ENCODE peak calls at places on chromosomes 11 and 22, in seven cellular contexts. G is transverse colon, F is NB4, Z is heart left ventricle, B is sigmoid colon, W is spleen, E is tibial nerve. L is an unnamed sample.
A peak's percentile ranks its signal among the peaks of the same experiment; 100 is the strongest.

GRCh38 chr11:8033312-8033715 is 46.2 kb downstream of the EIF3F start:
- DNase-seq in G (peak; percentile 72), E (peak; percentile 85), F (peak; percentile 58), B (peak; percentile 92), Z (peak; percentile 89), W (peak; percentile 85), L (peak; percentile 73)

GRCh38 chr11:70353900-70354568 is 44.3 kb upstream of the CTTN start:
- DNase-seq in Z (no peak), B (no peak), G (no peak), E (no peak), W (no peak), F (no peak), L (no peak)

GRCh38 chr11:57378166-57378565 is 2.8 kb downstream of the PRG3 start:
- DNase-seq in B (no peak), F (peak; percentile 82), E (no peak), W (no peak), Z (no peak), G (no peak), L (no peak)

GRCh38 chr11:32874144-32874543 is 18.5 kb upstream of the QSER1 start:
- DNase-seq in B (no peak), Z (no peak), F (no peak), G (no peak), E (no peak), W (no peak), L (no peak)

GRCh38 chr11:35272391-35272821 is 133.4 kb downstream of the CD44 start:
- DNase-seq in W (no peak), E (no peak), G (peak; percentile 12), Z (no peak), B (no peak), F (no peak), L (no peak)

GRCh38 chr22:31650391-31650790 is 11.6 kb downstream of the PISD start:
- DNase-seq in G (no peak), F (no peak), Z (no peak), B (no peak), W (no peak), E (no peak), L (no peak)

GRCh38 chr11:111631034-111631665 is 28.9 kb downstream of the SIK2 start:
- DNase-seq in B (no peak), W (no peak), F (no peak), Z (no peak), E (no peak), G (no peak), L (no peak)

GRCh38 chr11:75582935-75583709 is 21.1 kb downstream of the SERPINH1 start:
- DNase-seq in B (peak; percentile 87), G (peak; percentile 57), Z (peak; percentile 84), F (peak; percentile 81), W (peak; percentile 91), E (peak; percentile 42), L (peak; percentile 86)

GRCh38 chr22:49046546-49047305 is 780.9 kb downstream of the BRD1 start:
- DNase-seq in W (no peak), E (no peak), B (no peak), F (peak; percentile 67), Z (peak; percentile 51), G (no peak), L (peak; percentile 47)

GRCh38 chr22:43789452-43789851 is 22.7 kb downstream of the EFCAB6 start:
- DNase-seq in F (no peak), B (peak; percentile 89), Z (peak; percentile 67), E (no peak), W (no peak), G (peak; percentile 29), L (no peak)

GRCh38 chr11:134362192-134362901 is 30.6 kb downstream of the GLB1L2 start:
- DNase-seq in E (no peak), F (no peak), W (peak; percentile 73), G (no peak), Z (peak; percentile 10), B (peak; percentile 60), L (no peak)

GRCh38 chr11:59174664-59175033 is 2.7 kb downstream of the DTX4 start:
- DNase-seq in W (no peak), F (no peak), Z (no peak), G (peak; percentile 70), B (no peak), E (no peak), L (no peak)

GRCh38 chr22:46055176-46055850 is 78.4 kb upstream of the WNT7B start:
- DNase-seq in Z (peak; percentile 75), G (peak; percentile 79), E (no peak), B (peak; percentile 83), W (peak; percentile 84), F (no peak), L (no peak)

GRCh38 chr11:65417221-65417701 is 5.3 kb upstream of the NEAT1 start:
- DNase-seq in G (peak; percentile 49), B (peak; percentile 81), W (peak; percentile 92), E (peak; percentile 48), F (peak; percentile 69), Z (peak; percentile 75), L (peak; percentile 50)

GRCh38 chr11:113104390-113105251 is 143.4 kb downstream of the NCAM1 start:
- DNase-seq in F (no peak), G (no peak), B (no peak), Z (no peak), W (no peak), E (no peak), L (no peak)

GRCh38 chr11:133894956-133895549 is 49.7 kb upstream of the SPATA19 start:
- DNase-seq in W (no peak), E (no peak), Z (no peak), F (no peak), G (no peak), B (peak; percentile 54), L (no peak)

DNA sequence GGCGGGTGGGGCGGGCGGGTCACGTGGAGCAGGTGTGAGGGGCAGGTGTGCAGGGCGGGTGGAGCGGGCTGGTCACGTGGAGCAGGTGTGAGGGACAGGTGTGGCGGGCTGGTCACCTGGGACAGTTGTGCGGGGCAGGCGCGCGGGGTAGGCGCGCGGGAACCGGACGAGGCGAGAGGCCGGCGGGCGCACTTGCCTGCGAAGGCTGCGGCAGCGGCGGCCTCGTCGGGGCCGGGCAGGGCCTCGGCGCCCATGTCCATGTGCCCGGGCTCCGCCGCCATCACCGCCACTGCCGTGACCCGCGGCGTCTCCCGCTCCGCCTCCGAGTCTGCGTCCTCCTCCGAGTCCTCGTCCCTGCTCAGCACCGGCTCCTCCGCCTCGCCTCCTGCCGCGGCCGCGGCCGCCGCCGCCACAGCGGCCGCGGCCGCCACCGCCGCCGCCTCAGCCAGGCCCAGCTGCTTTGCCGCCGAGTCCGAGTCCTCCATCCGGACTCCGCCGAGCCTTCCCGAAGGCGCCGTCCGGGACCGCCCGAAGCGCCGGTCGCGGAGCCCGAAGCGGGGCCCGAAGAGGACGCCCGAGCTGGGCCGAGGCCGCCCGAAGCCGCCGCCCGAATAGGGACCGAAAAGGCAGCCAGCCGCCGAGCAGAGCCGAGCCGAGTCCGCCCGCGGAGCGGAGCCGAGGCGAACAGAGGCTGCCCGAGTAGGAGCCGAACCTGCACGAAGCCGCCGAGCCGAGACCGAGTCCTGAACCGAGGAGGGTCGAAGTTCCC is at the start of gene DEAF1:
- DNase-seq in B (peak; percentile 99), Z (peak; percentile 100), F (peak; percentile 97), E (peak; percentile 98), G (peak; percentile 99), W (peak; percentile 100), L (peak; percentile 97)
- TF ChIP-seq POLR2A in B (no peak), Z (no peak), F (peak; percentile 56), E (no peak), G (no peak), W (no peak), L (no peak)

GRCh38 chr22:36331306-36331911 is 56.4 kb downstream of the MYH9 start:
- DNase-seq in E (peak; percentile 61), G (peak; percentile 84), F (peak; percentile 94), Z (peak; percentile 87), B (peak; percentile 96), W (peak; percentile 97), L (peak; percentile 75)

GRCh38 chr22:36331912-36332622 is 55.7 kb downstream of the MYH9 start:
- DNase-seq in B (peak; percentile 91), G (peak; percentile 76), W (peak; percentile 95), E (peak; percentile 71), Z (peak; percentile 87), F (peak; percentile 83), L (peak; percentile 82)

GRCh38 chr22:36329217-36330078 is 58.3 kb downstream of the MYH9 start:
- DNase-seq in Z (peak; percentile 67), B (no peak), W (peak; percentile 78), G (peak; percentile 60), E (no peak), F (peak; percentile 96), L (peak; percentile 70)

GRCh38 chr22:36330127-36330526 is 57.6 kb downstream of the MYH9 start:
- DNase-seq in Z (no peak), E (no peak), F (no peak), B (no peak), G (no peak), W (no peak), L (no peak)

DNA sequence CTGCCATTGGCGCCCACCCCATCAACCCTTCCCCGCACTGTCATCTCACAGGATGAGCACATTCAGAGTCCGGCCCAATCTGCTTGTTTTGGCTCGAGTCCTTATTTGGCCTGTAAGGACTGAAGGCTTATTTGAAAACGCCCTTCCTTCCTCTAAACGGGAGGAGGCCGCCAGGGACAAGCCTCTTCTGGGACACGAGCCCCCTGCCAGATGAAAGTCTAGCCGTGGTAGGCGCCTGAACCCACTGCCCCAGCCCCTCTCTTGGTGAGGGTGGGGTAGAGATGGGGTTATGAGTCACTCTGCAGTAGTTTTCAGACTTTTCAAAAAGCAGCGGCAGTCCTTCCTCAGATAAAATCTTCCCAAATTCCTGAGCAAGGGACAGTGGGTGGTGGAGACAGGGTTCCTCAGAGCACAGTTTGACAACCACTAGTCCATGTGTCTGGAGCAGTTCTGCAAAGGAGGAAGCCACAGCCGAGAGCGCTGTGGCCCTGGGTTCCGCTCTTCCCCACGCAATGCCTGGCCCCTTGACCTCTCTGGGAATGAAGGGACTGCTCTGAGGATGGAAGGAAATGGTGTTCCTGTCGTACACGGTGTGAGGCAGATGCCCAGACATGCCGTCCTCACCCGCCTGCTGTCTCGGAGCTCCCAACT is 57.0 kb downstream of the MYH9 start:
- DNase-seq in W (peak; percentile 84), B (no peak), E (no peak), Z (peak; percentile 84), F (peak; percentile 52), G (no peak), L (peak; percentile 61)
- TF ChIP-seq POLR2A in W (no peak), B (peak; percentile 6), E (no peak), Z (no peak), F (no peak), G (no peak), L (no peak)

GRCh38 chr22:40651563-40652501 is 15.3 kb upstream of the MRTFA start:
- DNase-seq in B (peak; percentile 99), G (peak; percentile 88), F (peak; percentile 96), Z (peak; percentile 96), E (peak; percentile 93), W (peak; percentile 90), L (peak; percentile 97)
- TF ChIP-seq POLR2A in B (peak; percentile 82), G (peak; percentile 65), F (peak; percentile 79), Z (peak; percentile 25), E (peak; percentile 52), W (peak; percentile 39), L (peak; percentile 94)

DNA sequence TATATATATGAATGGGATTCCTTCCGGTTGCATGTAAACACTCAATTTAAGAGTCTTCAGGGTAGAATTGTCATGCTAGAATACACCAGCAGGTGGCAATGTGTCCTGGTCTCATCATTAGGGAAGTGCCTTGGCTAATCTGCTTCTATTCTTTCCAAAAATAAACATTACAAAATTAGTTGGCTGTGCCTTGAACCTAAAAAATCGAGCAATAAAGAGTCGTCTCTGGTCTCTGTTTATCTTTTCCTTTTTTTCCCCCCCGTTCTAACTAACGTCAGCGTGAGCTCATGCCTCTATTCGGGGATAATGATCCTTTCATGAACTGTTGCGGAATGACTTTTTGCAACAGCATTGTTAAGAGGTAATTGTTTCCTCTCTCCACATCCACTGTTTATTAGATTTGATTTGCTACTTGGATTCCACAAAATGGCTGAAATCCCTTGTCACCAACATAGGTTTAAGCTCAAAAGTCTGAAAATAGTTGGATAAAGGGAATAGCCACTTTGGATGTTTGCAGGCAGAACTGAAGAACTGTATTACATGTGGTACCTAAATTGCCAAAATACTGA is 1.2 kb upstream of the ARHGEF12 start:
- DNase-seq in B (peak; percentile 82), F (peak; percentile 73), G (peak; percentile 74), W (no peak), Z (peak; percentile 62), E (peak; percentile 97), L (peak; percentile 81)
- TF ChIP-seq POLR2A in B (no peak), F (no peak), G (no peak), W (no peak), Z (no peak), E (no peak), L (no peak)

L was measured in erythroblast.